ENCODE peak calls at places on chromosomes 16 and 17, in five cellular contexts. One of them, this sample, is unnamed.

GRCh38 chr17:64632193-64632592 is 29.9 kb downstream of the SMURF2 start:
- DNase-seq in OCI-M1: no peak
- DNase-seq in ureter: no peak
- DNase-seq in GM13977: no peak
- DNase-seq in HCT116: no peak
- DNase-seq in this sample: no peak

GRCh38 chr16:20695024-20695423 is 2.5 kb downstream of the ACSM1 start:
- DNase-seq in HCT116: no peak
- DNase-seq in OCI-M1: no peak
- DNase-seq in GM13977: no peak
- DNase-seq in ureter: no peak
- DNase-seq in this sample: no peak

GRCh38 chr17:28290703-28291102 is 28.3 kb upstream of the TMEM97 start:
- DNase-seq in HCT116: no peak
- DNase-seq in GM13977: no peak
- DNase-seq in OCI-M1: no peak
- DNase-seq in ureter: no peak
- DNase-seq in this sample: no peak

GRCh38 chr17:74852237-74853047 is 7.2 kb downstream of the GRIN2C start:
- DNase-seq in OCI-M1: no peak
- DNase-seq in GM13977: peak
- DNase-seq in HCT116: peak
- DNase-seq in ureter: no peak
- DNase-seq in this sample: no peak

GRCh38 chr16:4663756-4664465 is 29.5 kb upstream of the NUDT16L1 start:
- DNase-seq in GM13977: no peak
- DNase-seq in HCT116: no peak
- DNase-seq in ureter: no peak
- DNase-seq in OCI-M1: peak
- DNase-seq in this sample: peak

GRCh38 chr17:1289695-1290094 is 10.2 kb downstream of the TRARG1 start:
- DNase-seq in HCT116: no peak
- DNase-seq in GM13977: no peak
- DNase-seq in ureter: no peak
- DNase-seq in OCI-M1: no peak
- DNase-seq in this sample: no peak

GRCh38 chr17:60147553-60148241 is 2.1 kb upstream of the CA4 start:
- DNase-seq in OCI-M1: peak
- DNase-seq in GM13977: no peak
- DNase-seq in ureter: no peak
- DNase-seq in HCT116: no peak
- DNase-seq in this sample: peak

GRCh38 chr17:52036416-52036815 is 122.1 kb downstream of the CA10 start:
- DNase-seq in HCT116: no peak
- DNase-seq in OCI-M1: no peak
- DNase-seq in ureter: no peak
- DNase-seq in GM13977: no peak
- DNase-seq in this sample: no peak

GRCh38 chr16:57305159-57305811 is 20.8 kb upstream of the PLLP start:
- DNase-seq in ureter: no peak
- DNase-seq in HCT116: no peak
- DNase-seq in GM13977: no peak
- DNase-seq in OCI-M1: no peak
- DNase-seq in this sample: no peak

GRCh38 chr16:55264949-55265348 is 59.1 kb upstream of the IRX6 start:
- DNase-seq in GM13977: no peak
- DNase-seq in ureter: no peak
- DNase-seq in OCI-M1: no peak
- DNase-seq in HCT116: no peak
- DNase-seq in this sample: no peak

GRCh38 chr16:59697236-59697635 is 963.1 kb upstream of the GOT2 start:
- DNase-seq in OCI-M1: no peak
- DNase-seq in HCT116: no peak
- DNase-seq in GM13977: no peak
- DNase-seq in ureter: no peak
- DNase-seq in this sample: no peak

GRCh38 chr17:31068291-31068690 is 26.5 kb upstream of the NF1 start:
- DNase-seq in ureter: no peak
- DNase-seq in HCT116: peak
- DNase-seq in GM13977: peak
- DNase-seq in OCI-M1: peak
- DNase-seq in this sample: peak

GRCh38 chr17:3002538-3003301 is 60.7 kb downstream of the OR1D5 start:
- DNase-seq in OCI-M1: peak
- DNase-seq in HCT116: no peak
- DNase-seq in ureter: no peak
- DNase-seq in GM13977: peak
- DNase-seq in this sample: peak

GRCh38 chr16:56610017-56610608 is 1.7 kb downstream of the MT2A start:
- DNase-seq in GM13977: no peak
- DNase-seq in HCT116: peak
- DNase-seq in ureter: no peak
- DNase-seq in OCI-M1: peak
- DNase-seq in this sample: peak

GRCh38 chr17:21275579-21276339 is 8.8 kb upstream of the MAP2K3 start:
- DNase-seq in GM13977: peak
- DNase-seq in ureter: peak
- DNase-seq in OCI-M1: peak
- DNase-seq in HCT116: no peak
- DNase-seq in this sample: peak

GRCh38 chr16:50747206-50747956 is 5.5 kb downstream of the CYLD start:
- DNase-seq in HCT116: peak
- DNase-seq in ureter: no peak
- DNase-seq in GM13977: peak
- DNase-seq in OCI-M1: peak
- DNase-seq in this sample: peak

GRCh38 chr17:82892869-82893565 is 53.2 kb upstream of the ZNF750 start:
- DNase-seq in GM13977: no peak
- DNase-seq in ureter: no peak
- DNase-seq in HCT116: no peak
- DNase-seq in OCI-M1: no peak
- DNase-seq in this sample: peak

GRCh38 chr16:324451-325334 is 27.8 kb downstream of the AXIN1 start:
- DNase-seq in GM13977: peak
- DNase-seq in HCT116: no peak
- DNase-seq in OCI-M1: peak
- DNase-seq in ureter: no peak
- DNase-seq in this sample: no peak

GRCh38 chr17:73835605-73836004 is 191.4 kb upstream of the SDK2 start:
- DNase-seq in ureter: no peak
- DNase-seq in OCI-M1: no peak
- DNase-seq in HCT116: no peak
- DNase-seq in GM13977: no peak
- DNase-seq in this sample: no peak